ENCODE peak calls at places on chromosomes 16 and 17, in ten cellular contexts. One of them, this sample, is unnamed.

GRCh38 chr17:49972486-49973270 is 3.7 kb downstream of the DLX4 start:
- DNase-seq in NCI-H2029: no peak
- DNase-seq in activated T-helper 9 cell treated with anti-CD3 and anti-CD28 coated beads, Interleukin-2, amount 50 U/mL, for 16 hours: no peak
- DNase-seq in NCI-H345: no peak
- DNase-seq in AG08396: no peak
- DNase-seq in KG1: no peak
- DNase-seq in left cardiac atrium: no peak
- DNase-seq in DND-41: no peak
- DNase-seq in T-helper 1 cell: no peak
- DNase-seq in head of caudate nucleus: no peak
- DNase-seq in this sample: no peak

GRCh38 chr16:68737730-68738590 is 868 bp downstream of the CDH1 start:
- DNase-seq in left cardiac atrium: no peak
- DNase-seq in DND-41: no peak
- DNase-seq in T-helper 1 cell: no peak
- DNase-seq in activated T-helper 9 cell treated with anti-CD3 and anti-CD28 coated beads, Interleukin-2, amount 50 U/mL, for 16 hours: no peak
- DNase-seq in NCI-H345: peak; percentile 37
- DNase-seq in AG08396: no peak
- DNase-seq in head of caudate nucleus: no peak
- DNase-seq in KG1: no peak
- DNase-seq in NCI-H2029: no peak
- DNase-seq in this sample: no peak

GRCh38 chr17:51827140-51827539 is 331.4 kb downstream of the CA10 start:
- DNase-seq in AG08396: no peak
- DNase-seq in NCI-H2029: no peak
- DNase-seq in activated T-helper 9 cell treated with anti-CD3 and anti-CD28 coated beads, Interleukin-2, amount 50 U/mL, for 16 hours: no peak
- DNase-seq in DND-41: no peak
- DNase-seq in left cardiac atrium: no peak
- DNase-seq in head of caudate nucleus: no peak
- DNase-seq in KG1: no peak
- DNase-seq in NCI-H345: no peak
- DNase-seq in T-helper 1 cell: no peak
- DNase-seq in this sample: no peak

GRCh38 chr16:84434800-84435199 is 66.5 kb downstream of the ATP2C2 start:
- DNase-seq in NCI-H345: peak; percentile 16
- DNase-seq in left cardiac atrium: no peak
- DNase-seq in AG08396: no peak
- DNase-seq in T-helper 1 cell: no peak
- DNase-seq in KG1: no peak
- DNase-seq in DND-41: no peak
- DNase-seq in activated T-helper 9 cell treated with anti-CD3 and anti-CD28 coated beads, Interleukin-2, amount 50 U/mL, for 16 hours: no peak
- DNase-seq in NCI-H2029: no peak
- DNase-seq in head of caudate nucleus: no peak
- DNase-seq in this sample: no peak

GRCh38 chr17:38457577-38458371 is 29.5 kb downstream of the ARHGAP23 start:
- DNase-seq in activated T-helper 9 cell treated with anti-CD3 and anti-CD28 coated beads, Interleukin-2, amount 50 U/mL, for 16 hours: no peak
- DNase-seq in KG1: no peak
- DNase-seq in head of caudate nucleus: no peak
- DNase-seq in NCI-H2029: no peak
- DNase-seq in NCI-H345: no peak
- DNase-seq in DND-41: no peak
- DNase-seq in AG08396: no peak
- DNase-seq in left cardiac atrium: no peak
- DNase-seq in T-helper 1 cell: no peak
- DNase-seq in this sample: no peak

GRCh38 chr17:70074236-70074830 is 692 bp upstream of the KCNJ16 start:
- DNase-seq in left cardiac atrium: no peak
- DNase-seq in NCI-H2029: no peak
- DNase-seq in KG1: no peak
- DNase-seq in NCI-H345: no peak
- DNase-seq in AG08396: no peak
- DNase-seq in DND-41: no peak
- DNase-seq in activated T-helper 9 cell treated with anti-CD3 and anti-CD28 coated beads, Interleukin-2, amount 50 U/mL, for 16 hours: no peak
- DNase-seq in head of caudate nucleus: no peak
- DNase-seq in T-helper 1 cell: no peak
- DNase-seq in this sample: no peak

GRCh38 chr17:6361733-6362132 is 73.2 kb downstream of the AIPL1 start:
- DNase-seq in NCI-H345: no peak
- DNase-seq in activated T-helper 9 cell treated with anti-CD3 and anti-CD28 coated beads, Interleukin-2, amount 50 U/mL, for 16 hours: no peak
- DNase-seq in T-helper 1 cell: no peak
- DNase-seq in DND-41: peak; percentile 32
- DNase-seq in left cardiac atrium: no peak
- DNase-seq in NCI-H2029: no peak
- DNase-seq in KG1: no peak
- DNase-seq in head of caudate nucleus: no peak
- DNase-seq in AG08396: peak; percentile 24
- DNase-seq in this sample: no peak

GRCh38 chr16:85440744-85441143 is 172.4 kb upstream of the GSE1 start:
- DNase-seq in left cardiac atrium: no peak
- DNase-seq in DND-41: no peak
- DNase-seq in NCI-H345: no peak
- DNase-seq in NCI-H2029: no peak
- DNase-seq in KG1: no peak
- DNase-seq in head of caudate nucleus: no peak
- DNase-seq in activated T-helper 9 cell treated with anti-CD3 and anti-CD28 coated beads, Interleukin-2, amount 50 U/mL, for 16 hours: no peak
- DNase-seq in AG08396: no peak
- DNase-seq in T-helper 1 cell: no peak
- DNase-seq in this sample: no peak

GRCh38 chr16:4734730-4735575 is 616 bp downstream of the DNAAF8 start:
- DNase-seq in NCI-H345: peak; percentile 82
- DNase-seq in NCI-H2029: peak; percentile 64
- DNase-seq in DND-41: peak; percentile 96
- DNase-seq in KG1: peak; percentile 58
- DNase-seq in left cardiac atrium: peak; percentile 93
- DNase-seq in activated T-helper 9 cell treated with anti-CD3 and anti-CD28 coated beads, Interleukin-2, amount 50 U/mL, for 16 hours: peak; percentile 87
- DNase-seq in AG08396: peak; percentile 93
- DNase-seq in T-helper 1 cell: peak; percentile 94
- DNase-seq in head of caudate nucleus: peak; percentile 83
- DNase-seq in this sample: peak; percentile 92

GRCh38 chr17:59760164-59760563 is 52.7 kb downstream of the VMP1 start:
- DNase-seq in T-helper 1 cell: no peak
- DNase-seq in DND-41: no peak
- DNase-seq in head of caudate nucleus: no peak
- DNase-seq in AG08396: no peak
- DNase-seq in NCI-H2029: no peak
- DNase-seq in activated T-helper 9 cell treated with anti-CD3 and anti-CD28 coated beads, Interleukin-2, amount 50 U/mL, for 16 hours: no peak
- DNase-seq in left cardiac atrium: no peak
- DNase-seq in KG1: no peak
- DNase-seq in NCI-H345: no peak
- DNase-seq in this sample: no peak

GRCh38 chr17:74194682-74195081 is 8.8 kb upstream of the RPL38 start:
- DNase-seq in head of caudate nucleus: no peak
- DNase-seq in DND-41: no peak
- DNase-seq in KG1: no peak
- DNase-seq in activated T-helper 9 cell treated with anti-CD3 and anti-CD28 coated beads, Interleukin-2, amount 50 U/mL, for 16 hours: no peak
- DNase-seq in AG08396: no peak
- DNase-seq in T-helper 1 cell: no peak
- DNase-seq in NCI-H2029: no peak
- DNase-seq in NCI-H345: no peak
- DNase-seq in left cardiac atrium: no peak
- DNase-seq in this sample: no peak

GRCh38 chr16:16161319-16161718 is 62.0 kb downstream of the ABCC6 start:
- DNase-seq in AG08396: no peak
- DNase-seq in NCI-H2029: no peak
- DNase-seq in DND-41: no peak
- DNase-seq in KG1: no peak
- DNase-seq in head of caudate nucleus: no peak
- DNase-seq in activated T-helper 9 cell treated with anti-CD3 and anti-CD28 coated beads, Interleukin-2, amount 50 U/mL, for 16 hours: no peak
- DNase-seq in NCI-H345: no peak
- DNase-seq in T-helper 1 cell: no peak
- DNase-seq in left cardiac atrium: no peak
- DNase-seq in this sample: no peak

GRCh38 chr17:19380551-19381284 is 2.4 kb downstream of the MAPK7 start:
- DNase-seq in AG08396: no peak
- DNase-seq in NCI-H2029: no peak
- DNase-seq in left cardiac atrium: peak; percentile 29
- DNase-seq in T-helper 1 cell: no peak
- DNase-seq in activated T-helper 9 cell treated with anti-CD3 and anti-CD28 coated beads, Interleukin-2, amount 50 U/mL, for 16 hours: no peak
- DNase-seq in NCI-H345: no peak
- DNase-seq in head of caudate nucleus: no peak
- DNase-seq in DND-41: no peak
- DNase-seq in KG1: no peak
- DNase-seq in this sample: no peak

GRCh38 chr17:44200478-44201155 is 933 bp upstream of the ATXN7L3 start:
- DNase-seq in AG08396: no peak
- DNase-seq in activated T-helper 9 cell treated with anti-CD3 and anti-CD28 coated beads, Interleukin-2, amount 50 U/mL, for 16 hours: no peak
- DNase-seq in NCI-H2029: no peak
- DNase-seq in left cardiac atrium: no peak
- DNase-seq in head of caudate nucleus: no peak
- DNase-seq in KG1: no peak
- DNase-seq in DND-41: peak; percentile 47
- DNase-seq in NCI-H345: no peak
- DNase-seq in T-helper 1 cell: no peak
- DNase-seq in this sample: no peak

GRCh38 chr16:22031483-22032083 is 23.7 kb downstream of the MOSMO start:
- DNase-seq in NCI-H2029: no peak
- DNase-seq in activated T-helper 9 cell treated with anti-CD3 and anti-CD28 coated beads, Interleukin-2, amount 50 U/mL, for 16 hours: no peak
- DNase-seq in head of caudate nucleus: no peak
- DNase-seq in T-helper 1 cell: no peak
- DNase-seq in AG08396: no peak
- DNase-seq in KG1: no peak
- DNase-seq in DND-41: no peak
- DNase-seq in NCI-H345: no peak
- DNase-seq in left cardiac atrium: no peak
- DNase-seq in this sample: no peak

GRCh38 chr16:19005561-19006445 is 22.1 kb downstream of the TMC7 start:
- DNase-seq in activated T-helper 9 cell treated with anti-CD3 and anti-CD28 coated beads, Interleukin-2, amount 50 U/mL, for 16 hours: no peak
- DNase-seq in KG1: no peak
- DNase-seq in AG08396: peak; percentile 37
- DNase-seq in DND-41: no peak
- DNase-seq in NCI-H2029: no peak
- DNase-seq in head of caudate nucleus: peak; percentile 90
- DNase-seq in NCI-H345: no peak
- DNase-seq in left cardiac atrium: peak; percentile 55
- DNase-seq in T-helper 1 cell: no peak
- DNase-seq in this sample: no peak

This sample was measured in T-cell.